ENCODE peak calls at places on chromosomes 7 and 10, in seven cellular contexts. I is activated CD8-positive, alpha-beta memory T cell treated with anti-CD3 and anti-CD28 coated beads for 24 hours; Q is SJCRH30; F is WERI-Rb-1; D is NCI-H1048; A is stimulated activated naive B cell treated with anti-CD40 and anti-IgM and Interleukin-4, amounts not matched to agents 10 μg/mL and 1 μg/mL and 100 μg/mL, for 72 hours; E is pons. W is an unnamed sample.

GRCh38 chr7:49418964-49419363 is 354.5 kb upstream of the VWC2 start:
- DNase-seq in I (no peak), Q (no peak), F (no peak), D (no peak), A (no peak), E (no peak), W (no peak)

GRCh38 chr7:97024209-97025129 is at the start of gene DLX5:
- DNase-seq in I (no peak), Q (no peak), F (peak), D (peak), A (no peak), E (no peak), W (peak)

GRCh38 chr10:30456262-30456661 is 22.3 kb downstream of the MAP3K8 start:
- DNase-seq in I (no peak), Q (no peak), F (no peak), D (no peak), A (no peak), E (no peak), W (no peak)

GRCh38 chr7:41573017-41573416 is 129.9 kb downstream of the INHBA start:
- DNase-seq in I (no peak), Q (no peak), F (no peak), D (no peak), A (no peak), E (no peak), W (no peak)

GRCh38 chr10:33244354-33244967 is 90.0 kb downstream of the NRP1 start:
- DNase-seq in I (no peak), Q (no peak), F (no peak), D (no peak), A (no peak), E (no peak), W (no peak)

GRCh38 chr7:50706469-50706937 is 76.2 kb downstream of the GRB10 start:
- DNase-seq in I (no peak), Q (no peak), F (no peak), D (no peak), A (no peak), E (no peak), W (no peak)

GRCh38 chr10:43906470-43906869 is 257.8 kb upstream of the ZNF32 start:
- DNase-seq in I (no peak), Q (no peak), F (no peak), D (no peak), A (no peak), E (no peak), W (no peak)

GRCh38 chr10:69409968-69410367 is 6.8 kb downstream of the TACR2 start:
- DNase-seq in I (no peak), Q (no peak), F (no peak), D (no peak), A (peak), E (peak), W (no peak)

GRCh38 chr10:125056161-125057132 is 103.9 kb downstream of the CTBP2 start:
- DNase-seq in I (no peak), Q (no peak), F (no peak), D (no peak), A (no peak), E (no peak), W (no peak)

GRCh38 chr7:112938895-112939588 is 147.6 kb downstream of the GPR85 start:
- DNase-seq in I (peak), Q (peak), F (peak), D (no peak), A (no peak), E (peak), W (peak)

GRCh38 chr7:15765753-15766152 is 79.3 kb upstream of the MEOX2 start:
- DNase-seq in I (no peak), Q (no peak), F (no peak), D (no peak), A (no peak), E (no peak), W (no peak)

GRCh38 chr10:7484456-7485266 is 73.8 kb upstream of the SFMBT2 start:
- DNase-seq in I (no peak), Q (no peak), F (no peak), D (no peak), A (peak), E (peak), W (no peak)

GRCh38 chr10:62512732-62513475 is 138.7 kb downstream of the ZNF365 start:
- DNase-seq in I (no peak), Q (no peak), F (no peak), D (no peak), A (no peak), E (no peak), W (no peak)

GRCh38 chr10:7133270-7133669 is 277.6 kb downstream of the SFMBT2 start:
- DNase-seq in I (no peak), Q (peak), F (no peak), D (no peak), A (no peak), E (no peak), W (no peak)

GRCh38 chr7:25926009-25926408 is 226.0 kb upstream of the NFE2L3 start:
- DNase-seq in I (no peak), Q (no peak), F (no peak), D (no peak), A (no peak), E (no peak), W (no peak)

GRCh38 chr10:86905429-86905828 is 52.0 kb downstream of the MMRN2 start:
- DNase-seq in I (no peak), Q (no peak), F (no peak), D (no peak), A (no peak), E (no peak), W (no peak)

GRCh38 chr10:19256331-19256730 is 207.7 kb downstream of the MALRD1 start:
- DNase-seq in I (no peak), Q (no peak), F (no peak), D (no peak), A (no peak), E (no peak), W (no peak)

GRCh38 chr7:5510426-5511045 is 86.9 kb upstream of the TNRC18 start:
- DNase-seq in I (no peak), Q (no peak), F (no peak), D (no peak), A (no peak), E (no peak), W (no peak)

GRCh38 chr10:35884657-35885071 is 242.6 kb upstream of the FZD8 start:
- DNase-seq in I (no peak), Q (no peak), F (peak), D (no peak), A (no peak), E (no peak), W (no peak)